ENCODE peak calls at places on chromosomes 4 and X, in five cellular contexts. A is AG10803, Q is dorsolateral prefrontal cortex, K is fibroblast of mammary gland, Z is NB4. I is an unnamed sample.

GRCh38 chr4:91280551-91281290 is 1023.0 kb upstream of the GRID2 start:
- DNase-seq in A (no peak), Q (no peak), K (no peak), Z (no peak), I (no peak)

GRCh38 chr4:1549638-1550035 is 134.5 kb downstream of the FAM53A start:
- DNase-seq in A (no peak), Q (no peak), K (no peak), Z (no peak), I (no peak)

GRCh38 chrX:15206306-15206705 is 63.6 kb downstream of the ASB9 start:
- DNase-seq in A (no peak), Q (no peak), K (no peak), Z (no peak), I (no peak)

GRCh38 chrX:149497626-149498025 is 7.5 kb downstream of the IDS start:
- DNase-seq in A (peak), Q (no peak), K (peak), Z (no peak), I (no peak)

GRCh38 chr4:183100827-183101226 is 1.8 kb downstream of the WWC2 start:
- DNase-seq in A (no peak), Q (no peak), K (no peak), Z (no peak), I (no peak)

GRCh38 chr4:78653655-78654054 is 102.1 kb downstream of the ANXA3 start:
- DNase-seq in A (no peak), Q (no peak), K (no peak), Z (peak), I (no peak)

GRCh38 chr4:169272265-169272886 is 1.6 kb upstream of the SH3RF1 start:
- DNase-seq in A (peak), Q (no peak), K (peak), Z (no peak), I (no peak)

GRCh38 chrX:17990542-17990941 is 129.4 kb upstream of the RAI2 start:
- DNase-seq in A (no peak), Q (no peak), K (no peak), Z (no peak), I (no peak)

GRCh38 chr4:151402150-151402865 is 6.7 kb upstream of the FHIP1A start:
- DNase-seq in A (no peak), Q (no peak), K (no peak), Z (no peak), I (no peak)

GRCh38 chr4:147525494-147526271 is 44.8 kb downstream of the EDNRA start:
- DNase-seq in A (no peak), Q (no peak), K (no peak), Z (no peak), I (no peak)

GRCh38 chr4:128384765-128385164 is 97.2 kb upstream of the PGRMC2 start:
- DNase-seq in A (no peak), Q (no peak), K (no peak), Z (no peak), I (no peak)

GRCh38 chr4:4502694-4503311 is 39.0 kb downstream of the STX18 start:
- DNase-seq in A (peak), Q (no peak), K (no peak), Z (no peak), I (no peak)

GRCh38 chr4:140851032-140851636 is 94.9 kb upstream of the TBC1D9 start:
- DNase-seq in A (peak), Q (no peak), K (peak), Z (peak), I (peak)

GRCh38 chr4:158836828-158837449 is 68.1 kb downstream of the FNIP2 start:
- DNase-seq in A (no peak), Q (no peak), K (no peak), Z (no peak), I (no peak)

GRCh38 chr4:157978680-157979361 is 194.0 kb downstream of the GASK1B start:
- DNase-seq in A (peak), Q (peak), K (peak), Z (peak), I (peak)

GRCh38 chr4:33262809-33263208 is 2542.6 kb downstream of the PCDH7 start:
- DNase-seq in A (no peak), Q (no peak), K (peak), Z (no peak), I (no peak)

GRCh38 chrX:150683536-150684146 is 9.6 kb upstream of the MTMR1 start:
- DNase-seq in A (no peak), Q (no peak), K (peak), Z (peak), I (no peak)

GRCh38 chr4:133969202-133969873 is 232.3 kb downstream of the PABPC4L start:
- DNase-seq in A (peak), Q (no peak), K (peak), Z (no peak), I (no peak)

GRCh38 chrX:153981771-153982533 is 9.4 kb downstream of the TMEM187 start:
- DNase-seq in A (no peak), Q (no peak), K (peak), Z (peak), I (no peak)

GRCh38 chr4:2288051-2288541 is 26.2 kb upstream of the MXD4 start:
- DNase-seq in A (no peak), Q (no peak), K (no peak), Z (no peak), I (no peak)

GRCh38 chrX:54067741-54068140 is 23.5 kb upstream of the PHF8 start:
- DNase-seq in A (no peak), Q (no peak), K (no peak), Z (peak), I (no peak)

GRCh38 chr4:151329217-151330007 is 4.0 kb upstream of the SH3D19 start:
- DNase-seq in A (peak), Q (no peak), K (peak), Z (no peak), I (no peak)

GRCh38 chr4:25439913-25440477 is 62.9 kb downstream of the ANAPC4 start:
- DNase-seq in A (peak), Q (no peak), K (peak), Z (peak), I (peak)

DNA sequence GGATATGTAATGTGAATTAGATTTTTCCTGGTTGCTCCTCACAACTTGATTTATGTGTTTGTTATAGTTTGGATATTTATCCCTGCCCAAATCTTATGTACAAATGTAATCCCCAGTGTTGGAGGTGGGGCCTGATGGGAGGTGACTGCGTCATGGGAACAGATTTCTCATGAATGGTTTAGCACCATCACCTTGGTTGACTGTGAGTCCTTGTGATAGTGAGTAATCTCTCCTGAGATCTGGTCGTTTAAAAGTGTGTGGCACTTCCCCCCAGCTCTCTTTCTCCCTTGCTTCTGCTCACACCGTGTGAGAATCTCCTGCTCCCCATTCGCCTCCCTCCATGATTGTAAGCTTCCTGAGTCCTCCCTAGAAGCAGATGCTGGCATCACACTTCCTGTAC is 2.2 kb downstream of the MID2 start:
- DNase-seq in A (no peak), Q (no peak), K (peak), Z (no peak), I (no peak)
- H3K4me3 ChIP-seq in A (no peak), Q (no peak), K (no peak), Z (no peak), I (no peak)

DNA sequence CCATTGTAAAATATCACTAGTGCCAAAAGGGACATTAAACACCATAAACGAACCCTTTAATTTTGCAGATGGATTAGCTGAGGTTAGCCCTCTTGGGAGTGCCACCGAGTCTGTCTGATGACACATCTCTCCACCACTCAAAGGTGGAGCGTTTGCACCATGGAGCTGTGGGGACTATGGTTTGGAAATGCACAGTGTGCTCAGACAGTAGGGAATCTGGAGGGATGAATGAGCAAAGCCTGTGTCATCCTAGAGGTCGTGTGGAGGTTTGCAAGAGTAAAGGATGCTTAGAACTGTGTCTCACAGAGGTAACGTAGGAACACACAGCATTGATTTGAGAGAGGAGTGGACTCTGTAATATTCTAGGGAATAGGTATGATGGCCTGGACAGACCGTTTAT is 93.7 kb downstream of the CLNK start:
- DNase-seq in A (peak), Q (no peak), K (peak), Z (no peak), I (no peak)
- H3K4me3 ChIP-seq in A (no peak), Q (no peak), K (no peak), Z (no peak), I (no peak)

DNA sequence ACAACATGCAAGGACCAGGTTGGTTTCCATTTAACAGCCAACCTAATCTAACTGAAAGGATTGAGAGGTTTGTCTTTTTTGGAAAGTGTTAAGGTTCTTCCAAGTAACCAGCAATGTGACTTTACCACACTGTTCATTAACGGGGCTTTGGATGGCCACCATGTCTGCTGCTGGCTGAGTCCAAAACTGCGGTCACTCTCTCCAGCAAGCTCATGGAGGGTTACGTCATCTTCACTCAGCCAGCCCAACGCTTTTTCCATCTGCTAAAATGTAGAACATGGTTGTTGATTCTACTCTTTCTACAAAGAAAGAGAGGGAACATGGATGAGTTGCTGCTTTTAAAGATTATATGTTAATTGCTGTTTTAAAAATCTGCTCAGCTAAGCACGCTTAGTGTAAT is 11.0 kb downstream of the PKD2 start:
- DNase-seq in A (peak), Q (no peak), K (peak), Z (peak), I (no peak)
- H3K4me3 ChIP-seq in A (peak), Q (no peak), K (peak), Z (no peak), I (no peak)

GRCh38 chr4:76256032-76256431 is 4.5 kb downstream of the FAM47E start:
- DNase-seq in A (no peak), Q (no peak), K (no peak), Z (no peak), I (no peak)

GRCh38 chr4:76253511-76253910 is 2.0 kb downstream of the FAM47E start:
- DNase-seq in A (no peak), Q (no peak), K (no peak), Z (no peak), I (no peak)

GRCh38 chr4:76250962-76251361 is 559 bp upstream of the FAM47E start:
- DNase-seq in A (no peak), Q (no peak), K (no peak), Z (no peak), I (no peak)

GRCh38 chr4:76251448-76252270 is at the start of gene FAM47E:
- DNase-seq in A (peak), Q (peak), K (peak), Z (peak), I (peak)

DNA sequence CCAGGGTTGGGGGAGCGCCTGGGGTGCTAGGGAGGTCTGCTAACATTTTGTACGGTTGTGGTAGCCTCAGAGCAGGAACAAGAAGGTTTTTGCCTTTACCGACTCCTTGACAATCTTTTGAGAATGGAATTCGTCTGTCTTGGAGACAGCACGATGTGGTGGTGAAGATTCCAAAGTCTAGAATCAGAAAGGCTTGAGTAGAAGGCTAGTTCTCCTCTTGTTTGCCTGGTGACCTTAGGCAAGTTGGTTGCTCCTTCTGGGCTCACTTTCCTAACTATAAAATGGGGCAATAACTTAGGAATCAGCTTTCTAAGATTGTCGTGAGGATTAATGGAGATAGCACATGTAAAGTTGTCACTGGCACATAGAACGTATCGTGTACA is 741 bp downstream of the FAM47E start:
- DNase-seq in A (no peak), Q (no peak), K (no peak), Z (no peak), I (no peak)
- H3K4me3 ChIP-seq in A (no peak), Q (peak), K (no peak), Z (no peak), I (no peak)

DNA sequence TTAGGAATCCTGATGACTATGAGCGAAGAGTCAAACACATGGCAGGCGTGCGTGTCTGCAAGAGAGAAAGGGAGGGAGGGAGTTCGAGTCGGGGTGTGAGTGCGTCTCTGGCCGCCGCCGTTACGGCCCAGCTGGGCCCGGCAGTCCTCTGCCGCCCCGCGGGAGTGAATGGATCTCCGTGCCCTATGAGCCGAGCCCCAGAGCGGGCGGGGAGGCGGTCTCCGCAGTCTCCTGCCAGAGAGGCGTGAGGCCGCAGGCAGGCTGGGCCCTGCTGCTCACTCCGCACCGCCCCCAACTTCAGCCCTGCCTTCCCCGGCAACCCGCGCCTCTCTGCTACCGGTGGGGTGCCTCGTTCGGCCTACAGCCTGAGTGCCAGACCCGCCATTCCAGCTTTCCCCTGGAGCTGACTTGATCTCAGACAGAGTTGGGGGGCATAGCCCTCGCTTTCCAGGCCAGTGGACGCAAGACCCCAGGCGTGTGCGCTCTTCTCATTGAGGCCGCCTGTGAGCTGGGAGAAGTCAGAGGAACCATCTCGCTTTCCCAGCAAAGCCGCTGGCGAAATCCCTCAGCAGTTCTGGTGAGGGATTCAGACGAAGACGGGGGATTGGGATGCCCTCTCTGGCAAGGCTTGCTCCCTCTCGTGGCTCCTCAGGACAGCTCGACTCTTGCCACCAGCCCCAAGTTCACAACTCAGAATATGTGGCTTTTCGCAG is 1.4 kb downstream of the SLC16A2 start:
- DNase-seq in A (peak), Q (peak), K (peak), Z (peak), I (no peak)
- H3K4me3 ChIP-seq in A (peak), Q (peak), K (peak), Z (peak), I (peak)

GRCh38 chrX:74293343-74293946 is 10.5 kb upstream of the ZCCHC13 start:
- DNase-seq in A (peak), Q (peak), K (peak), Z (peak), I (no peak)
- H3K4me3 ChIP-seq in A (peak), Q (peak), K (peak), Z (peak), I (peak)

I was measured in iPS DF 6.9.